ENCODE peak calls at places on chromosomes 6 and 20, in six cellular contexts. One of them, this sample, is unnamed.

GRCh38 chr6:10993896-10994295 is 50.2 kb downstream of the ELOVL2 start:
- DNase-seq in H1: no peak
- DNase-seq in H9: no peak
- DNase-seq in neuronal stem cell: no peak
- DNase-seq in trophoblast cell: peak
- DNase-seq in IMR-90: no peak
- DNase-seq in this sample: no peak

GRCh38 chr6:12343440-12344162 is 53.4 kb downstream of the EDN1 start:
- DNase-seq in IMR-90: peak
- DNase-seq in trophoblast cell: peak
- DNase-seq in H1: no peak
- DNase-seq in neuronal stem cell: no peak
- DNase-seq in H9: no peak
- DNase-seq in this sample: no peak

GRCh38 chr20:63482021-63482587 is 9.6 kb upstream of the KCNQ2 start:
- DNase-seq in H1: no peak
- DNase-seq in IMR-90: no peak
- DNase-seq in trophoblast cell: no peak
- DNase-seq in neuronal stem cell: no peak
- DNase-seq in H9: no peak
- DNase-seq in this sample: no peak

GRCh38 chr6:113893866-113894265 is 36.7 kb downstream of the MARCKS start:
- DNase-seq in IMR-90: peak
- DNase-seq in H1: no peak
- DNase-seq in trophoblast cell: no peak
- DNase-seq in H9: no peak
- DNase-seq in neuronal stem cell: no peak
- DNase-seq in this sample: peak

GRCh38 chr20:53838311-53838873 is 232.0 kb downstream of the BCAS1 start:
- DNase-seq in H1: no peak
- DNase-seq in neuronal stem cell: no peak
- DNase-seq in H9: no peak
- DNase-seq in IMR-90: no peak
- DNase-seq in trophoblast cell: no peak
- DNase-seq in this sample: no peak

GRCh38 chr6:1136415-1136774 is 175.5 kb upstream of the FOXQ1 start:
- DNase-seq in trophoblast cell: peak
- DNase-seq in neuronal stem cell: no peak
- DNase-seq in IMR-90: peak
- DNase-seq in H9: no peak
- DNase-seq in H1: no peak
- DNase-seq in this sample: no peak

GRCh38 chr6:63307581-63308246 is 12.1 kb downstream of the LGSN start:
- DNase-seq in H1: no peak
- DNase-seq in IMR-90: peak
- DNase-seq in neuronal stem cell: no peak
- DNase-seq in H9: no peak
- DNase-seq in trophoblast cell: peak
- DNase-seq in this sample: peak

GRCh38 chr6:15358579-15359327 is 112.9 kb downstream of the JARID2 start:
- DNase-seq in trophoblast cell: peak
- DNase-seq in IMR-90: peak
- DNase-seq in H1: no peak
- DNase-seq in neuronal stem cell: no peak
- DNase-seq in H9: no peak
- DNase-seq in this sample: peak

GRCh38 chr6:108697646-108698161 is 137.0 kb downstream of the FOXO3 start:
- DNase-seq in H9: no peak
- DNase-seq in H1: no peak
- DNase-seq in IMR-90: no peak
- DNase-seq in trophoblast cell: no peak
- DNase-seq in neuronal stem cell: no peak
- DNase-seq in this sample: no peak

GRCh38 chr6:109853426-109853825 is 124.7 kb upstream of the GPR6 start:
- DNase-seq in trophoblast cell: no peak
- DNase-seq in IMR-90: no peak
- DNase-seq in neuronal stem cell: no peak
- DNase-seq in H1: no peak
- DNase-seq in H9: no peak
- DNase-seq in this sample: no peak

GRCh38 chr6:14758421-14759043 is 487.3 kb upstream of the JARID2 start:
- DNase-seq in trophoblast cell: peak
- DNase-seq in IMR-90: peak
- DNase-seq in H9: no peak
- DNase-seq in neuronal stem cell: no peak
- DNase-seq in H1: no peak
- DNase-seq in this sample: no peak

GRCh38 chr20:475463-476357 is 13.4 kb upstream of the TBC1D20 start:
- DNase-seq in H1: no peak
- DNase-seq in IMR-90: no peak
- DNase-seq in trophoblast cell: peak
- DNase-seq in neuronal stem cell: no peak
- DNase-seq in H9: no peak
- DNase-seq in this sample: no peak

GRCh38 chr6:30689985-30690384 is 799 bp downstream of the NRM start:
- DNase-seq in H9: no peak
- DNase-seq in trophoblast cell: no peak
- DNase-seq in neuronal stem cell: no peak
- DNase-seq in H1: no peak
- DNase-seq in IMR-90: no peak
- DNase-seq in this sample: no peak

GRCh38 chr20:16541226-16541625 is 32.0 kb downstream of the KIF16B start:
- DNase-seq in trophoblast cell: no peak
- DNase-seq in H1: no peak
- DNase-seq in H9: no peak
- DNase-seq in IMR-90: no peak
- DNase-seq in neuronal stem cell: no peak
- DNase-seq in this sample: no peak

GRCh38 chr20:55500130-55500529 is 505.2 kb downstream of the CBLN4 start:
- DNase-seq in H9: no peak
- DNase-seq in H1: no peak
- DNase-seq in IMR-90: no peak
- DNase-seq in trophoblast cell: no peak
- DNase-seq in neuronal stem cell: no peak
- DNase-seq in this sample: no peak

GRCh38 chr20:37901280-37901666 is 1.7 kb upstream of the VSTM2L start:
- DNase-seq in IMR-90: no peak
- DNase-seq in neuronal stem cell: no peak
- DNase-seq in trophoblast cell: no peak
- DNase-seq in H1: no peak
- DNase-seq in H9: peak
- DNase-seq in this sample: no peak

GRCh38 chr20:60762386-60762785 is 489.7 kb upstream of the CDH4 start:
- DNase-seq in H9: no peak
- DNase-seq in IMR-90: no peak
- DNase-seq in neuronal stem cell: no peak
- DNase-seq in H1: no peak
- DNase-seq in trophoblast cell: no peak
- DNase-seq in this sample: no peak

GRCh38 chr6:166692723-166693302 is 65.8 kb upstream of the RPS6KA2 start:
- DNase-seq in trophoblast cell: no peak
- DNase-seq in IMR-90: no peak
- DNase-seq in H1: no peak
- DNase-seq in neuronal stem cell: no peak
- DNase-seq in H9: no peak
- DNase-seq in this sample: no peak

GRCh38 chr20:57856658-57857057 is 146.8 kb upstream of the PMEPA1 start:
- DNase-seq in H1: no peak
- DNase-seq in trophoblast cell: no peak
- DNase-seq in neuronal stem cell: no peak
- DNase-seq in H9: peak
- DNase-seq in IMR-90: no peak
- DNase-seq in this sample: no peak

GRCh38 chr20:34705008-34705382 is 851 bp downstream of the TP53INP2 start:
- DNase-seq in trophoblast cell: peak
- DNase-seq in H9: no peak
- DNase-seq in neuronal stem cell: no peak
- DNase-seq in H1: no peak
- DNase-seq in IMR-90: no peak
- DNase-seq in this sample: no peak

GRCh38 chr6:155520078-155520477 is 64.4 kb upstream of the NOX3 start:
- DNase-seq in neuronal stem cell: no peak
- DNase-seq in trophoblast cell: no peak
- DNase-seq in IMR-90: no peak
- DNase-seq in H1: no peak
- DNase-seq in H9: no peak
- DNase-seq in this sample: no peak
- H4K91ac ChIP-seq in neuronal stem cell: no peak
- H4K91ac ChIP-seq in trophoblast cell: no peak
- H4K91ac ChIP-seq in IMR-90: no peak
- H4K91ac ChIP-seq in H1: no peak
- H4K91ac ChIP-seq in H9: no peak
- H4K91ac ChIP-seq in this sample: no peak

GRCh38 chr6:32883789-32884188 is 29.8 kb downstream of the PSMB9 start:
- DNase-seq in H9: no peak
- DNase-seq in trophoblast cell: peak
- DNase-seq in H1: no peak
- DNase-seq in neuronal stem cell: no peak
- DNase-seq in IMR-90: peak
- DNase-seq in this sample: peak

GRCh38 chr6:32885698-32886286 is 31.8 kb downstream of the PSMB9 start:
- DNase-seq in neuronal stem cell: peak
- DNase-seq in H9: no peak
- DNase-seq in trophoblast cell: peak
- DNase-seq in H1: no peak
- DNase-seq in IMR-90: peak
- DNase-seq in this sample: peak

GRCh38 chr6:32888576-32888975 is 34.6 kb downstream of the PSMB9 start:
- DNase-seq in neuronal stem cell: no peak
- DNase-seq in trophoblast cell: no peak
- DNase-seq in H9: no peak
- DNase-seq in IMR-90: no peak
- DNase-seq in H1: no peak
- DNase-seq in this sample: no peak

GRCh38 chr6:32882879-32883250 is 28.9 kb downstream of the PSMB9 start:
- DNase-seq in H1: no peak
- DNase-seq in H9: no peak
- DNase-seq in neuronal stem cell: no peak
- DNase-seq in IMR-90: peak
- DNase-seq in trophoblast cell: no peak
- DNase-seq in this sample: no peak

DNA sequence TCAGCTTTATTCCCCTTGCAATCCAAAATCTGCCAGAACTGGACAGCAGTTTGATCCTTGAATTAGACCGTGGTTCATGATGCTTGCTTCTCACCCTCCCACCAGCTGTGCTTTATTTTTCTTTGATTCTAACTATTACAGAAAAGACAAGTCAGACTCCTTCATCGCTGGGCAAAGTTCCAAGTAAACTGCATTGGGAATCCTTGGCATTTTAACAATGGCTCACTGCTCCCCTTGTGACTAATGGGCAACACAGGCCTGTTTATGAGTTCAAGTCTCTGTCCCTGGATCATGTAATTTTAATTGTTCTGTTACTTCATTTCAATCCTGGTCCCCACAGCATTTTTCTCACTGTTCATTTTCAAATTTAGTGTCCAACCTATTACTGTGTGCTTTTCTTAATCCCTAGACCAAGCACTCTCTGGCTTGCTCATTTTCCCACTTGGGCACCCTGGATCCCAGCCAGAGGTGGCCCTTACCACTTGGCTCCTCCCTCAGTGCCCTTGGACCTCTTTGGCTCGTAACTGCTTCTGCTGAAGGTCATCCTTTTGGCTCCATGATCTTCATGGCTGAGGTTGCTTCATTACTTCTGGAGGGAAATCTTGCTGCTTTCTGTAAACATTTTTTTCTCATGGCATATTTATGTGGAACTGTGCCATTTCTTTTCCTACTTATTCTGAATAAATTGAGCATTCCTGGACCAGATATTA is 32.8 kb downstream of the PSMB9 start:
- DNase-seq in IMR-90: peak
- DNase-seq in trophoblast cell: peak
- DNase-seq in H1: no peak
- DNase-seq in H9: no peak
- DNase-seq in neuronal stem cell: no peak
- DNase-seq in this sample: peak
- H4K91ac ChIP-seq in IMR-90: peak
- H4K91ac ChIP-seq in trophoblast cell: no peak
- H4K91ac ChIP-seq in H1: no peak
- H4K91ac ChIP-seq in H9: no peak
- H4K91ac ChIP-seq in neuronal stem cell: no peak
- H4K91ac ChIP-seq in this sample: no peak

DNA sequence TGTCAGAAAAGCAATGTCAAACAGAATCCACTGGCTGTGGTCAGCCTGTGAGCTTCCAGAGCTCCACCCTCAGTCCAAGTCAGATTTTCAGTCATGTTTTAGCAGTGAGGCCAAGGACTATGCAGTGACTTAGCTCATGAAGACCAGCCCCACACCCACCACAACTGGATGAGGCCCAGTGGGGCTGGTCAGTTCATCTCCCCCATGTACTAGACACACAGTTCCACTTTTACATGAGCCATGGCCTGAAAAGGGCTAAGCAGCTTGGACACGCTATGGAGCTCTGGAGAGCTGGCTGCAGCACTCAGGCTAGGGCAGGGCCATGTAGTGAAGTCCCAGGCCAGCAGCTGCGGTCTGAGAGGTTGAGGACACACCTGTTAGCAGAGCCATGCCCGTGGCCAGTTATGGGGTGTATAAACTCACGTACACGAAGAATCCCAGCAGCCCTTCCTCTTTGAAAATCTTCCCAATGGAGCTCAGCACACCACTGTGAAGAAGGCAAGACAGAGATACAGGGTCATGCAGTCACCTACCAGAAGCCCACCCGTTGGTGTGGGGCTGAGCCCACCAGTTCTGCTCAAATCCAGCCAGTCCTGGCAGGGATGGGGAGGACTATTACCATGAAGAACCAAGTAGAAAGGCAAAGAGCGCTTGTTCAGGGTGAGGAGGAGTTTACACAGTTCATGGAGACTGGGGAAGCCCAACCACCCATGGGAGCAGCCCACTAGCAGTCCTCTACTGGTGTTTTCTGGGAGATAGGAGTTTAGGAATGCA is 10.6 kb downstream of the MTCH1 start:
- DNase-seq in trophoblast cell: no peak
- DNase-seq in neuronal stem cell: no peak
- DNase-seq in IMR-90: no peak
- DNase-seq in H9: no peak
- DNase-seq in H1: no peak
- DNase-seq in this sample: no peak
- H4K91ac ChIP-seq in trophoblast cell: no peak
- H4K91ac ChIP-seq in neuronal stem cell: no peak
- H4K91ac ChIP-seq in IMR-90: no peak
- H4K91ac ChIP-seq in H9: no peak
- H4K91ac ChIP-seq in H1: no peak
- H4K91ac ChIP-seq in this sample: no peak

DNA sequence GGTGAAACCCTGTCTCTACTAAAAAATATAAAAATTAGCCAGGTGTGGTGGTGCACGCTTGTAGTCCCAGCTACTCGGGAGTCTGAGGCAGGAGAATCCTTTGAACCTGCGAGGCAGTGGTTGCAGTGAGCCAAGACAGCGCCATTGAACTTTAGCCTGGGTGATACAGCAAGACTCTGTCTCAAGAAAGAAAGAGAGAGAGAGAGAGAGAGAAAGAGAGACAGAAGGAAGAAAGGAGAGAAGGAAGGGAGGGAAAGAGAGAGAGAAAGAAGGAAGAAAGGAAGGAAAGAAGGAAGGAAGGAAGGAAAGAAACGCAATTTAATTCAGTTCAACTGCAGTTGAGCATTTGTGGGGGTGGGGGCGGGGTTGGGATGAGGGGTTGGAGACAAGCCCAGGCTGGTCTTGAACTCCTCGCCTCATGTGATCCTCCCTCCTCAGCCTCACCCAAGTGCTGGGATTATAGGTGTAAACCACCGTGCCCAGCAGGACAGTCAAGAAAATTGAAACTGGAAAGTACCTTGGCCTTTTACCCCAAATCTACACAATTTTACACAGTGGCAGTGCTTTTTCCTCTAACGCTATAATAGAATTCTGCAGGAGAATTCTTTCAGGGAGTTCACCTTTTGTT is 30.5 kb downstream of the TRIM27 start:
- DNase-seq in H1: no peak
- DNase-seq in trophoblast cell: no peak
- DNase-seq in IMR-90: no peak
- DNase-seq in H9: no peak
- DNase-seq in neuronal stem cell: no peak
- DNase-seq in this sample: no peak
- H4K91ac ChIP-seq in H1: no peak
- H4K91ac ChIP-seq in trophoblast cell: no peak
- H4K91ac ChIP-seq in IMR-90: no peak
- H4K91ac ChIP-seq in H9: no peak
- H4K91ac ChIP-seq in neuronal stem cell: no peak
- H4K91ac ChIP-seq in this sample: no peak